ENCODE peak calls at places on chromosomes 2 and 18, in four cellular contexts. C is left ventricle myocardium inferior; V is CD4-positive, CD25-positive, alpha-beta regulatory T cell; J is neuronal stem cell. B is an unnamed sample.

GRCh38 chr2:35462226-35462983 is 893.2 kb upstream of the CRIM1 start:
- DNase-seq in J (no peak), V (no peak), C (no peak), B (no peak)

GRCh38 chr18:39701839-39702238 is 2136.2 kb upstream of the CELF4 start:
- DNase-seq in V (no peak), C (no peak), J (no peak), B (no peak)

GRCh38 chr2:12325806-12326205 is 390.9 kb upstream of the TRIB2 start:
- DNase-seq in V (no peak), C (no peak), J (no peak), B (no peak)

GRCh38 chr2:234974501-234975385 is 22.9 kb downstream of the SH3BP4 start:
- DNase-seq in V (no peak), J (no peak), C (no peak), B (peak; percentile 60)

GRCh38 chr2:177916342-177916741 is 156.2 kb downstream of the PDE11A start:
- DNase-seq in V (no peak), C (no peak), J (no peak), B (no peak)

GRCh38 chr2:11861044-11861443 is 114.6 kb downstream of the LPIN1 start:
- DNase-seq in V (no peak), J (no peak), C (no peak), B (no peak)

GRCh38 chr2:12493031-12493513 is 223.7 kb upstream of the TRIB2 start:
- DNase-seq in C (peak; percentile 56), J (no peak), V (no peak), B (no peak)

GRCh38 chr2:173451137-173451536 is 96.5 kb downstream of the CDCA7 start:
- DNase-seq in V (no peak), J (no peak), C (no peak), B (no peak)

GRCh38 chr2:187453078-187453641 is 5.1 kb upstream of the CALCRL start:
- DNase-seq in C (no peak), V (peak; percentile 3), J (peak; percentile 11), B (no peak)

GRCh38 chr2:234690569-234691225 is 193.8 kb upstream of the ARL4C start:
- DNase-seq in J (no peak), V (no peak), C (no peak), B (no peak)

GRCh38 chr2:147181351-147182029 is 663.3 kb upstream of the ACVR2A start:
- DNase-seq in J (no peak), C (no peak), V (no peak), B (no peak)

GRCh38 chr18:43078485-43079092 is 36.9 kb downstream of the RIT2 start:
- DNase-seq in V (no peak), J (no peak), C (no peak), B (no peak)

GRCh38 chr18:45637546-45638327 is 22.5 kb downstream of the SLC14A2 start:
- DNase-seq in V (no peak), C (no peak), J (no peak), B (no peak)

GRCh38 chr2:65863713-65864112 is 431.3 kb upstream of the SPRED2 start:
- DNase-seq in V (no peak), C (no peak), J (no peak), B (no peak)

GRCh38 chr2:227447606-227448005 is 24.4 kb upstream of the AGFG1 start:
- DNase-seq in C (no peak), V (no peak), J (no peak), B (no peak)
- H3K4me3 ChIP-seq in C (no peak overlapping the region), V (no peak overlapping the region), J (no peak overlapping the region), B (no peak overlapping the region)

GRCh38 chr2:88575630-88576029 is 51.6 kb downstream of the EIF2AK3 start:
- DNase-seq in V (no peak), J (no peak), C (no peak), B (no peak)
- H3K27me3 ChIP-seq in V (no peaks in the 10 kb centered on the region), J (no peaks in the 10 kb centered on the region), C (no peaks in the 10 kb centered on the region), B (no peaks in the 10 kb centered on the region)

DNA sequence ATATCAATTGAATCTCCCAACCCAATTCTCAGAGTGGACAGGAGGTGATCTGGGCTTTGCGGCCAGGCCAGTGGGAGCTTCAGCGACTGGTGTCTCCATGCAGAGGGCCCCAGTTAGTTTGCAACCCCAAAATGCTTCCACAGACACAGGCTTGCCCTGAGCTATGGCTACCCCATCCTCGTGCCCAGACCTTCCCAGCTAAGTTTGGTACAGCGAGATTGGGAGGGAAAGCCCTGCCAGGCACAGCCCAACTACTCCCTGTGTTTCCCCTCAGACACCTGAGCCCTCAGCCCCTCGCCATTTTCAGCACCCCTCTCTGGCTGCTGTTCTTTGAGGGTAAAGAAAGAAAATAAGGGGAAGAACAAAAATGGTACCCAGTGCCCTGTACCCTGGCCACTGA is 142.9 kb downstream of the TNS1 start:
- DNase-seq in C (no peak), V (no peak), J (no peak), B (no peak)
- H3K36me3 ChIP-seq in C (peaks cover 80% of the 10 kb centered on the region), V (no peaks in the 10 kb centered on the region), J (no peaks in the 10 kb centered on the region), B (no peaks in the 10 kb centered on the region)

GRCh38 chr2:240898731-240899467 is 2.9 kb upstream of the MAB21L4 start:
- DNase-seq in V (no peak), J (no peak), C (no peak), B (no peak)
- H3K4me3 ChIP-seq in V (no peak overlapping the region), J (no peak overlapping the region), C (no peak overlapping the region), B (no peak overlapping the region)

GRCh38 chr2:217866457-217866856 is 136.3 kb downstream of the TNS1 start:
- DNase-seq in V (no peak), J (no peak), C (no peak), B (no peak)

GRCh38 chr2:217865373-217865772 is 137.4 kb downstream of the TNS1 start:
- DNase-seq in C (no peak), V (no peak), J (no peak), B (no peak)

GRCh38 chr2:217868265-217868892 is 134.4 kb downstream of the TNS1 start:
- DNase-seq in V (no peak), C (no peak), J (no peak), B (no peak)

GRCh38 chr2:217863874-217864273 is 138.9 kb downstream of the TNS1 start:
- DNase-seq in V (no peak), C (no peak), J (no peak), B (no peak)

GRCh38 chr2:217864960-217865359 is 137.8 kb downstream of the TNS1 start:
- DNase-seq in V (no peak), J (no peak), C (no peak), B (no peak)
- H3K27me3 ChIP-seq in V (no peaks in the 10 kb centered on the region), J (no peaks in the 10 kb centered on the region), C (no peaks in the 10 kb centered on the region), B (no peaks in the 10 kb centered on the region)

GRCh38 chr2:75705921-75706320 is 4.8 kb downstream of the GCFC2 start:
- DNase-seq in V (no peak), C (no peak), J (no peak), B (no peak)
- H3K36me3 ChIP-seq in V (peaks cover 47% of the 10 kb centered on the region), C (peaks cover 50% of the 10 kb centered on the region), J (peaks cover 9% of the 10 kb centered on the region), B (no peaks in the 10 kb centered on the region)

DNA sequence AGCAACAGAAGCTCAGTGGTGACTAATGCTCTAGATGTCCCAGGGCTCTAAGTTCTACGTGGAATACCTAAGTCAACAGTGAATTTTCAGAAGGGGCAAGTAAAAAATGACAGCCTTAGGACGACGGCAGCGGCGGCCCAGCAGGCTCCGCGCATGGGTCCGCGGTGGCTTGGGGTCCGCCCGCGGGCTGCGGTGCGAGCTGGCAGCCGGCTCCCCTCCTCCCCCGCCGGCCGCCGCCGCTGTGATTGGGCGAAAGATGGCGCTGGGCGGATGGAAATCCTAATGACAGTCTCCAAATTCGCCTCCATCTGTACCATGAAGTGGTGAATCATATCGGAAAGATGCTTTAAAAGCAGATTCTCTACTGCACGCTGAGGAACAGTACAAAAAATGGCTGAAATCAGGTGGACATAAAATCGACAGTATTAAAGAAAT is 74.7 kb downstream of the HNRNPLL start:
- DNase-seq in V (no peak), J (no peak), C (peak; percentile 40), B (peak; percentile 89)
- H3K4me3 ChIP-seq in V (peak overlapping the region; percentile 22), J (peak overlapping the region; percentile 37), C (peak overlapping the region; percentile 63), B (peak overlapping the region; percentile 11)

DNA sequence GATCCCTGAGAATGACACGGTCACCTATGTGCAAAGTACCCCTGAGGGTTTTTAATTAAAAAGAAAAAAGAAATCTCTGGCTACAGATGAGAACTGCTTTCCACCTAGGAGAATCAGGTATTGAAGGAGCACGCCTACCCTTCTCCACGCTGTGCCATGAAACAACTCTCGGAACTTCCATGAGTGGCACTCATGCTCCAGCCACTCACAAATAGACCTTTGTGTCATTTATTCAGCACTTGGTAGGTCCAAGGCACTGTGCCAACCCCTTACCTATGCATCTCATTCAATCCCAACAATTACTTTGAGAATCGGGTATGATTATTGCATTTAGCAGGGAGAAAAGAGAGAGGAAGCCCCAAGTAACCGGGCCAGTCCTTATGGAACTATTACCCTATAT is 44.9 kb upstream of the TTC39C start:
- DNase-seq in C (no peak), J (no peak), V (no peak), B (no peak)
- H3K27me3 ChIP-seq in C (no peaks in the 10 kb centered on the region), J (no peaks in the 10 kb centered on the region), V (no peaks in the 10 kb centered on the region), B (no peaks in the 10 kb centered on the region)